ENCODE peak calls at places on chromosomes 11 and 22, in four cellular contexts. I, F, O and H are unnamed samples.

GRCh38 chr22:48642550-48642949 is 1185.1 kb downstream of the BRD1 start:
- DNase-seq in O (no peak), I (no peak), F (no peak), H (no peak)

GRCh38 chr22:43114958-43115357 is 4.4 kb downstream of the BIK start:
- DNase-seq in F (no peak), I (no peak), O (no peak), H (no peak)

GRCh38 chr11:8387693-8388092 is 124.0 kb upstream of the LMO1 start:
- DNase-seq in I (no peak), F (no peak), O (no peak), H (no peak)

GRCh38 chr11:111417011-111417765 is 38.1 kb upstream of the POU2AF1 start:
- DNase-seq in I (no peak), O (peak; percentile 92), F (peak; percentile 13), H (no peak)

GRCh38 chr11:35525501-35526175 is at the start of gene PAMR1:
- DNase-seq in O (peak; percentile 41), I (peak; percentile 74), F (no peak), H (peak; percentile 66)

GRCh38 chr11:133810179-133810550 is 35.1 kb downstream of the SPATA19 start:
- DNase-seq in F (no peak), I (no peak), O (no peak), H (no peak)

GRCh38 chr22:23400286-23400981 is 179.7 kb downstream of the IGLL1 start:
- DNase-seq in F (no peak), I (no peak), O (no peak), H (peak; percentile 51)

GRCh38 chr22:45918455-45919370 is 58.2 kb downstream of the WNT7B start:
- DNase-seq in F (peak; percentile 88), I (no peak), O (no peak), H (no peak)

GRCh38 chr11:109960831-109961230 is 132.4 kb upstream of the ZC3H12C start:
- DNase-seq in I (no peak), F (no peak), O (no peak), H (no peak)

GRCh38 chr22:35150163-35151107 is 84.5 kb downstream of the ISX start:
- DNase-seq in O (no peak), F (peak; percentile 11), I (peak; percentile 75), H (peak; percentile 73)

GRCh38 chr11:94046796-94047195 is 25.6 kb downstream of the HEPHL1 start:
- DNase-seq in I (no peak), F (no peak), O (peak; percentile 25), H (no peak)

GRCh38 chr11:122796128-122796717 is 42.1 kb upstream of the CRTAM start:
- DNase-seq in F (peak; percentile 15), O (no peak), I (peak; percentile 33), H (peak; percentile 73)

GRCh38 chr11:87296627-87297026 is 258.9 kb downstream of the TMEM135 start:
- DNase-seq in F (no peak), I (no peak), O (no peak), H (no peak)

GRCh38 chr22:17159504-17159951 is 451 bp upstream of the HDHD5 start:
- DNase-seq in F (peak; percentile 38), O (peak; percentile 11), I (no peak), H (peak; percentile 80)

GRCh38 chr11:100760766-100761165 is 73.7 kb downstream of the ARHGAP42 start:
- DNase-seq in F (no peak), O (no peak), I (no peak), H (no peak)

GRCh38 chr11:14584595-14584994 is 59.0 kb upstream of the PDE3B start:
- DNase-seq in O (no peak), F (no peak), I (peak; percentile 26), H (no peak)

GRCh38 chr11:10514210-10514609 is 26.8 kb downstream of the RNF141 start:
- DNase-seq in F (peak; percentile 10), O (no peak), I (no peak), H (no peak)

GRCh38 chr22:26674211-26675190 is 17.1 kb downstream of the MIAT start:
- DNase-seq in F (peak; percentile 17), I (no peak), O (no peak), H (no peak)

GRCh38 chr11:100328626-100329340 is 358.3 kb upstream of the ARHGAP42 start:
- DNase-seq in I (no peak), O (peak; percentile 10), F (peak; percentile 12), H (no peak)

GRCh38 chr11:86938900-86939880 is 16.0 kb downstream of the FZD4 start:
- DNase-seq in I (peak; percentile 71), F (peak; percentile 31), O (peak; percentile 61), H (no peak)

GRCh38 chr11:8262552-8263108 is 1.0 kb downstream of the LMO1 start:
- DNase-seq in F (no peak), I (peak; percentile 90), O (peak; percentile 65), H (peak; percentile 71)

GRCh38 chr11:2807801-2808241 is 77.8 kb downstream of the CDKN1C start:
- DNase-seq in O (no peak), F (no peak), I (no peak), H (peak; percentile 58)

GRCh38 chr11:102666331-102666957 is 39.1 kb downstream of the MMP27 start:
- DNase-seq in F (peak; percentile 21), O (peak; percentile 6), I (peak; percentile 64), H (no peak)

GRCh38 chr22:27597703-27598444 is 203.7 kb downstream of the MN1 start:
- DNase-seq in F (peak; percentile 4), O (no peak), I (no peak), H (no peak)

GRCh38 chr22:37051629-37052385 is at the start of gene KCTD17:
- DNase-seq in I (peak; percentile 69), O (no peak), F (peak; percentile 12), H (peak; percentile 89)

GRCh38 chr11:69654001-69654659 is 13.2 kb downstream of the CCND1 start:
- DNase-seq in I (no peak), O (no peak), F (peak; percentile 77), H (peak; percentile 54)

GRCh38 chr11:10938231-10938630 is 80.4 kb upstream of the ZBED5 start:
- DNase-seq in F (no peak), O (no peak), I (no peak), H (no peak)

GRCh38 chr11:79439430-79439892 is 1.4 kb downstream of the TENM4 start:
- DNase-seq in O (peak; percentile 27), F (peak; percentile 19), I (no peak), H (no peak)

GRCh38 chr22:35842954-35843353 is 125.3 kb downstream of the APOL5 start:
- DNase-seq in I (peak; percentile 39), O (no peak), F (peak; percentile 40), H (no peak)

GRCh38 chr11:111918390-111919256 is at the start of gene C11orf52:
- DNase-seq in F (no peak), O (peak; percentile 98), I (peak; percentile 73), H (peak; percentile 82)

GRCh38 chr11:45810431-45811108 is 5.6 kb downstream of the SLC35C1 start:
- DNase-seq in F (no peak), O (no peak), I (no peak), H (no peak)